ENCODE peak calls at places on chromosomes 11 and 22, in seven cellular contexts. N is OCI-LY7; F is dorsolateral prefrontal cortex; Z is stimulated activated naive CD8-positive, alpha-beta T cell treated with anti-CD3 and anti-CD28 coated beads, Interleukin-15, amount 100 ng/mL, for 72 hours; V is AG20443; K is T1000; C is COLO829. A is an unnamed sample.

GRCh38 chr11:12540913-12541587 is 133.2 kb upstream of the TEAD1 start:
- DNase-seq in K (peak; percentile 11), F (no peak), C (peak; percentile 65), Z (no peak), V (peak; percentile 93), N (no peak), A (no peak)

GRCh38 chr22:50011447-50012200 is 941 bp downstream of the IL17REL start:
- DNase-seq in N (peak; percentile 16), V (no peak), F (no peak), C (no peak), Z (no peak), K (no peak), A (no peak)

GRCh38 chr11:17612221-17613188 is 65.4 kb downstream of the OTOG start:
- DNase-seq in C (no peak), F (no peak), Z (no peak), N (no peak), V (no peak), K (no peak), A (no peak)

GRCh38 chr11:72750556-72751292 is 1.5 kb downstream of the ARAP1 start:
- DNase-seq in Z (no peak), K (no peak), C (no peak), F (no peak), N (peak; percentile 54), V (no peak), A (no peak)

GRCh38 chr22:33274214-33274828 is 216.1 kb upstream of the SYN3 start:
- DNase-seq in V (no peak), Z (peak; percentile 9), K (no peak), C (no peak), N (peak; percentile 87), F (no peak), A (peak; percentile 12)

GRCh38 chr11:123457187-123457770 is 27.2 kb downstream of the GRAMD1B start:
- DNase-seq in K (no peak), V (no peak), N (no peak), Z (no peak), F (no peak), C (no peak), A (no peak)

GRCh38 chr11:64571410-64572091 is 19.5 kb upstream of the SLC22A12 start:
- DNase-seq in N (no peak), K (no peak), F (no peak), Z (no peak), C (no peak), V (peak; percentile 73), A (no peak)

GRCh38 chr11:91664521-91664920 is 560.1 kb upstream of the FAT3 start:
- DNase-seq in N (no peak), Z (no peak), F (no peak), K (no peak), C (no peak), V (no peak), A (no peak)

GRCh38 chr11:35994421-35994820 is 50.6 kb downstream of the LDLRAD3 start:
- DNase-seq in C (no peak), N (no peak), Z (peak; percentile 11), F (no peak), K (no peak), V (no peak), A (no peak)

GRCh38 chr11:122633219-122633829 is 22.2 kb upstream of the UBASH3B start:
- DNase-seq in C (peak; percentile 56), F (peak; percentile 45), Z (no peak), N (peak; percentile 79), V (peak; percentile 61), K (no peak), A (no peak)

GRCh38 chr22:23306926-23307325 is 126.6 kb downstream of the BCR start:
- DNase-seq in N (no peak), V (no peak), F (peak; percentile 22), C (no peak), K (no peak), Z (no peak), A (no peak)

GRCh38 chr11:72113170-72113808 is 794 bp upstream of the ANAPC15 start:
- DNase-seq in F (no peak), C (no peak), Z (no peak), K (peak; percentile 57), N (no peak), V (peak; percentile 63), A (no peak)

GRCh38 chr11:107916671-107917241 is 11.5 kb upstream of the RAB39A start:
- DNase-seq in Z (peak; percentile 17), C (peak; percentile 28), K (no peak), V (peak; percentile 43), N (peak; percentile 40), F (no peak), A (peak; percentile 30)

GRCh38 chr22:46031561-46031960 is 54.6 kb upstream of the WNT7B start:
- DNase-seq in C (no peak), Z (no peak), V (no peak), N (no peak), K (no peak), F (no peak), A (no peak)

GRCh38 chr11:83721286-83721685 is 435.1 kb upstream of the CCDC90B start:
- DNase-seq in F (no peak), K (no peak), C (no peak), Z (no peak), V (no peak), N (no peak), A (no peak)

GRCh38 chr22:36936362-36937116 is 23.1 kb downstream of the CSF2RB start:
- DNase-seq in C (no peak), K (no peak), V (no peak), N (no peak), F (no peak), Z (no peak), A (no peak)

GRCh38 chr22:24433868-24434471 is 6.6 kb downstream of the ADORA2A start:
- DNase-seq in V (peak; percentile 61), K (peak; percentile 24), Z (no peak), F (no peak), C (no peak), N (peak; percentile 92), A (no peak)

GRCh38 chr11:61787928-61788491 is 4.4 kb downstream of the TMEM258 start:
- DNase-seq in F (peak; percentile 63), V (no peak), Z (no peak), C (peak; percentile 50), N (peak; percentile 25), K (no peak), A (no peak)

GRCh38 chr11:33258631-33259184 is 1.5 kb downstream of the HIPK3 start:
- DNase-seq in V (no peak), C (no peak), Z (no peak), K (no peak), F (no peak), N (peak; percentile 61), A (no peak)

GRCh38 chr11:116177521-116178220 is 595.1 kb downstream of the BUD13 start:
- DNase-seq in V (no peak), C (no peak), Z (no peak), F (no peak), K (no peak), N (no peak), A (no peak)

GRCh38 chr11:131851951-131852350 is 481.5 kb downstream of the NTM start:
- DNase-seq in N (no peak), Z (no peak), K (no peak), V (no peak), F (no peak), C (no peak), A (no peak)

GRCh38 chr22:42688241-42688913 is 32.3 kb downstream of the A4GALT start:
- DNase-seq in C (peak; percentile 86), F (peak; percentile 50), V (peak; percentile 92), K (peak; percentile 59), N (no peak), Z (no peak), A (no peak)

GRCh38 chr11:45385844-45386243 is 99.7 kb upstream of the SYT13 start:
- DNase-seq in F (no peak), C (no peak), Z (no peak), N (no peak), K (no peak), V (no peak), A (no peak)

GRCh38 chr11:72085836-72086475 is 5.3 kb downstream of the LRRC51 start:
- DNase-seq in V (no peak), N (no peak), F (no peak), K (no peak), C (no peak), Z (no peak), A (no peak)

GRCh38 chr11:20022363-20023081 is 137.8 kb downstream of the DBX1 start:
- DNase-seq in F (no peak), V (no peak), Z (no peak), N (peak; percentile 2), K (no peak), C (no peak), A (no peak)

GRCh38 chr22:43168416-43169309 is 17.3 kb downstream of the TSPO start:
- DNase-seq in K (no peak), Z (no peak), C (no peak), N (no peak), V (peak; percentile 93), F (no peak), A (no peak)

GRCh38 chr11:7281083-7281482 is 29.4 kb downstream of the SYT9 start:
- DNase-seq in C (no peak), N (no peak), F (no peak), K (peak; percentile 7), V (no peak), Z (no peak), A (no peak)

GRCh38 chr22:27810566-27810965 is 9.0 kb upstream of the MN1 start:
- DNase-seq in Z (no peak), C (no peak), V (peak; percentile 86), N (no peak), K (peak; percentile 11), F (no peak), A (no peak)

GRCh38 chr11:60389279-60389910 is 6.9 kb upstream of the MS4A14 start:
- DNase-seq in F (no peak), K (no peak), C (peak; percentile 92), N (peak; percentile 28), V (no peak), Z (no peak), A (no peak)

GRCh38 chr11:133582731-133583130 is 50.4 kb upstream of the OPCML start:
- DNase-seq in F (no peak), K (no peak), Z (no peak), N (no peak), V (no peak), C (no peak), A (no peak)

GRCh38 chr11:76445122-76446084 is 585 bp downstream of the EMSY start:
- DNase-seq in C (peak; percentile 88), V (peak; percentile 90), F (peak; percentile 62), N (peak; percentile 32), K (peak; percentile 50), Z (peak; percentile 41), A (peak; percentile 82)

GRCh38 chr22:49368221-49368975 is 459.3 kb downstream of the BRD1 start:
- DNase-seq in F (peak; percentile 23), K (no peak), N (no peak), C (no peak), Z (no peak), V (no peak), A (no peak)

GRCh38 chr11:19176629-19177186 is 25.1 kb downstream of the CSRP3 start:
- DNase-seq in F (no peak), C (no peak), N (no peak), K (no peak), V (no peak), Z (no peak), A (no peak)

GRCh38 chr11:15471028-15471708 is 356.4 kb downstream of the INSC start:
- DNase-seq in C (no peak), K (no peak), Z (no peak), F (no peak), V (no peak), N (no peak), A (no peak)

GRCh38 chr11:131675489-131675888 is 305.1 kb downstream of the NTM start:
- DNase-seq in V (peak; percentile 34), K (no peak), Z (no peak), F (no peak), C (no peak), N (no peak), A (no peak)

GRCh38 chr11:102831128-102831708 is 12.2 kb downstream of the MMP3 start:
- DNase-seq in V (peak; percentile 89), F (no peak), C (no peak), K (no peak), Z (peak; percentile 41), N (no peak), A (no peak)

GRCh38 chr11:45930951-45931563 is 8.6 kb downstream of the LARGE2 start:
- DNase-seq in Z (no peak), K (no peak), C (no peak), V (no peak), F (no peak), N (no peak), A (no peak)

A was measured in CMK.